ENCODE peak calls at places on chromosomes 13 and 19, in eight cellular contexts. W, M, P, Q, C, I, X and E are unnamed samples.

GRCh38 chr19:18450934-18451836 is 13.3 kb upstream of the ISYNA1 start:
- DNase-seq in X (peak), Q (peak), P (peak), W (no peak), I (no peak), C (peak), M (peak), E (no peak)

GRCh38 chr19:1003283-1003682 is 3.1 kb downstream of the GRIN3B start:
- DNase-seq in Q (no peak), X (no peak), P (no peak), I (no peak), C (no peak), W (no peak), M (no peak), E (no peak)

GRCh38 chr19:46201413-46202310 is 27.9 kb upstream of the IGFL1 start:
- DNase-seq in M (no peak), P (no peak), W (no peak), X (no peak), I (no peak), Q (no peak), C (no peak), E (no peak)

GRCh38 chr13:98959299-98959698 is 18.6 kb downstream of the DOCK9 start:
- DNase-seq in I (no peak), Q (no peak), W (no peak), C (no peak), M (no peak), P (peak), X (no peak), E (no peak)

GRCh38 chr19:14433454-14434156 is 499 bp downstream of the PKN1 start:
- DNase-seq in Q (no peak), W (no peak), I (no peak), M (peak), C (no peak), P (peak), X (no peak), E (no peak)

GRCh38 chr13:46172531-46172991 is 9.4 kb downstream of the LCP1 start:
- DNase-seq in C (no peak), X (no peak), Q (peak), W (no peak), P (no peak), I (no peak), M (peak), E (no peak)

GRCh38 chr19:56252699-56253422 is 19.7 kb upstream of the EDDM13 start:
- DNase-seq in I (peak), X (peak), P (peak), M (peak), C (peak), Q (peak), W (peak), E (no peak)

GRCh38 chr13:60411983-60412382 is 15.0 kb downstream of the TDRD3 start:
- DNase-seq in Q (no peak), W (no peak), M (no peak), I (peak), X (peak), P (no peak), C (no peak), E (no peak)

GRCh38 chr19:57271280-57271679 is 9.0 kb upstream of the ZNF460 start:
- DNase-seq in X (no peak), P (no peak), M (no peak), C (no peak), I (no peak), W (no peak), Q (no peak), E (no peak)

GRCh38 chr13:112822851-112823250 is 133.0 kb downstream of the ATP11A start:
- DNase-seq in M (no peak), Q (no peak), C (no peak), W (no peak), X (no peak), I (no peak), P (no peak), E (no peak)

GRCh38 chr19:8245869-8246835 is 37.0 kb downstream of the CERS4 start:
- DNase-seq in W (no peak), Q (no peak), M (no peak), C (no peak), P (no peak), I (no peak), X (no peak), E (no peak)

GRCh38 chr19:1690570-1691307 is 38.3 kb upstream of the TCF3 start:
- DNase-seq in Q (peak), W (peak), M (peak), X (no peak), P (peak), C (peak), I (no peak), E (no peak)

GRCh38 chr19:11096210-11096841 is 7.1 kb downstream of the LDLR start:
- DNase-seq in M (no peak), W (no peak), Q (no peak), I (peak), C (no peak), P (no peak), X (peak), E (no peak)

GRCh38 chr19:39469036-39469435 is 11.6 kb upstream of the TIMM50 start:
- DNase-seq in Q (peak), C (no peak), M (no peak), W (no peak), I (no peak), P (no peak), X (no peak), E (no peak)

GRCh38 chr19:50285833-50286232 is 43.3 kb downstream of the KCNC3 start:
- DNase-seq in X (no peak), M (no peak), W (no peak), C (no peak), P (no peak), Q (no peak), I (no peak), E (no peak)

GRCh38 chr13:24713022-24713421 is 32.8 kb downstream of the ATP12A start:
- DNase-seq in P (no peak), X (no peak), M (no peak), W (no peak), Q (no peak), I (peak), C (no peak), E (no peak)

DNA sequence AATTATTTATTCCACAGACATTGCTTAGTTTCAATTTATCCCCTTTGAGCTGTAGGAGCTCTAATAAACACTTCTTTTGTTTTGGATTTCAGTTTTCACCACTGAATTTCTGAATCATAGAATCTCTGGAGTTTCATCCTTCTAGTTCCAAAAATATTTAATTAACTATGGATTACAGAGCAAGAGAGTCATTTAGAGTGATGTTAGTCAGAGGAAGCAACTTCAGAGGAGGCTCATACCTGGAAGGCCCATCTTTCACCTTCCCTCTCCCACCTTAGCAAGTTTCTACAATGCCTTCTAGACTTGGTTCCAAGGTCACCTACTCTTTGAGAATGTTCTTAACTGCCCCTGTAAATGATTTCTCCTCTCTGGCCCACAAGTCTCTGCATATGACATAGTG is 353.2 kb downstream of the SPRY2 start:
- DNase-seq in P (no peak), C (no peak), M (no peak), Q (no peak), W (no peak), X (no peak), I (no peak), E (no peak)
- H3K9ac ChIP-seq in P (no peak), C (no peak), M (no peak), Q (no peak), W (no peak), X (no peak), I (no peak), E (no peak)

DNA sequence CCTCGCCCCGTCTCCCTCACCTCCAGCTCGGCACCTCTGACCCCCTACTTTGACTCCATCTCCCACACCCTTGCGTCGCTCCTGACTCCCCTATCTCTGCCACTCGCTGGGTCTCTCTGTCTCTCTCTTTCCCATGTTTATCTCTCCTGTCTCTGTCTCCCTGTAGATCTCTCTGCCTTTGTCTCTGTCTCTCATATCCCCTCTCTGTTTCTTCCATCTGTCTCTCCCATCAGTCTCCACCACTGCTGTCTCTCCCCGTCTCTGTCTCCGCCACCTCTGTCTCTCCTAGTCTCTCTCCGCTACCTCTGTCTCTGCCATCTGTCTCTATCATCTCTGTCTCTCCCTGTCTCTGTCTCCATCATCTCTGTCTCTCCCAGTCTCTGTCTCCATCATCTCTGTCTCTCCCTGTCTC is 12.4 kb upstream of the BBC3 start:
- DNase-seq in M (no peak), I (peak), C (no peak), W (no peak), P (no peak), Q (no peak), X (no peak), E (no peak)
- H3K9ac ChIP-seq in M (peak), I (peak), C (no peak), W (no peak), P (no peak), Q (peak), X (peak), E (peak)

DNA sequence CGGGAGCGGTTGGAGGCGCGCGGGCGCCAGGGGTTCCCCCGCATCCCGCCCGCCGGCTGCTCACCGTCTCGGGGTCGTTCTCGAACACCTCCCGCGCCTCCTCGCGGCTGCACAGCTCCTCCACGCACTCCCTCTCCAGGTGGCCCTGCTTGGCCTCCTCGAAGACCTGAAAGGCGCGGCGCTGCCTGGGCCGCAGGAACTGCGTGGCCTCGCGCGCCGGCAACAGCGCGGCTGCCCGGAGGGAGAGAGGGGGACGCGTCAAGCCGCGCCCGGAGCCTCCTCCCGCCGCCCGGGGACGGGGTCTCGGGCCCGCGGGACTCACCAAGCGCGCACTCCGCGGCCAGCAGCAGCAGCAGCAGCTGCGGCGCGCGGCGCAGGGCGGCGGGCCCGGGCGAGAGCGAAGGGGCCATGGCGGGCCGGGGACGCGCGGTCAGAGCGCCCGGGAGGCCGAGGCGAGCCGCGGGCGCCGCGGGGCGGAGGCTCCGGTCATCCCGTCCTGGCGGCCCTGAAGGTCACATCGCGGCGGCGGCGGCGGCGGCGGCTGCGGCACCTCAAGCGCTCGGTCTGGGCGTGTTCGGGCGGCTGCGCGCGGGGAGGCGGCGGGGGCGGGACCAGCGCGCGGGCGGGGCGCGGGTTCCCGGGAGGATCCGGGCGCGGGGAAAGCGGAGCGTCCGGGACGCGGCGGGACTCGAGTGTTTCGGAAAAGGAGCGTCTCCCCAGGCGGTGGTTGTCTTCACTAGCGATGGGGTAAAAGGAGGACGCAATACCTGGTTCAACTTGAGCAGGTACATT is at the start of gene GAS6:
- DNase-seq in P (peak), W (no peak), Q (peak), I (no peak), M (no peak), C (peak), X (peak), E (no peak)
- H3K9ac ChIP-seq in P (peak), W (peak), Q (peak), I (peak), M (no peak), C (no peak), X (peak), E (no peak)

DNA sequence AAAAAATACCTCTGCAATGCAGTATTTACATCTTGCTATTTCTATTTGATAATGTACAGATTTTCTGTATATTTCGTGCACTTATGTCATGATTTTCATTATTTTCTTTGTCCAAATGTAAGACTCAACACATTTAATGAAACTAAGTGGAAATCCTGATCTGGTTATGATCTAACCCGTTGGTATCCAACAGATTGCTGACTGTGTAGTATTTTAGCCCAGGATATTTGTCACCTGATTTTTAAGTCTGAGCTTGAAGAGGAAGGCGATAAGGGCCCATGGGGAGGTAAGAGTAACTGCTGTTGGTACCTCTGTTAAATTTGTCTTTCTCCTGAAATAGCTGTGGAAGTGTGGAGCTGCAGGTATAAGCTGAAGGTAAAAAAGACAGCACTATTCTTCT is 45.3 kb downstream of the WASF3 start:
- DNase-seq in X (no peak), I (no peak), W (no peak), P (no peak), M (no peak), C (no peak), Q (no peak), E (no peak)
- H3K9ac ChIP-seq in X (no peak), I (no peak), W (no peak), P (no peak), M (no peak), C (no peak), Q (no peak), E (no peak)

DNA sequence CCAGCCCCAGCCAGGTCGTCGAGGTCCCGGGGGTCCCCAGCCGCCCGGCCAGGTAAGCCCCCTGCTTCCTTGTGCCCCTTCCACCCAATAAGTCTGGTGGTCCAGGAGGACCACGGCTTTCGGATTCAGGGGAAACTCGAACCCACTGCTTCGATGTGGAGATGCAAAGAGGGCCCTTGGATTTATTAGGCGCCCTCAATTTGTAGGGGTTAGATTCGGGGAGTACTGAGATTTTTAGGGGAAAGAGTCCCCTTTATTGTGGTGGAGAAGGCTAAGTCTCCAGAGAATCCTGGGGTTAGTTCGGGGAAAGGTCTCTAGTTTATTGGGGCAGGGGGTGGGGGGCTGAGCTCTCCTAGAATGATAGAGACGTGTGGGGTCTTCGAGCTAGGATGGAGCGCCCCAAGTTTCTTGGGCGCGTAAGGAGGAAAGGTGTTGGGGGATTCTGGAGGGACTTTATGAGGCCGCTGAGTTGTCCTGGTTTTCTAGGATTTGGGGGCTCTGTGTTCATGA is 3.8 kb upstream of the LTBP4 start:
- DNase-seq in Q (no peak), C (no peak), I (no peak), M (no peak), W (no peak), X (no peak), P (no peak), E (no peak)
- H3K9ac ChIP-seq in Q (peak), C (no peak), I (peak), M (no peak), W (no peak), X (peak), P (no peak), E (no peak)

GRCh38 chr19:33509774-33510173 is 11.8 kb downstream of the PEPD start:
- DNase-seq in C (no peak), Q (no peak), M (no peak), P (no peak), X (no peak), I (no peak), W (no peak), E (no peak)
- H3K9ac ChIP-seq in C (no peak), Q (no peak), M (no peak), P (no peak), X (no peak), I (no peak), W (no peak), E (no peak)

GRCh38 chr19:36245210-36246005 is 30.5 kb downstream of the ZNF146 start:
- DNase-seq in I (no peak), Q (peak), P (no peak), W (peak), X (peak), C (peak), M (no peak), E (no peak)
- H3K9ac ChIP-seq in I (no peak), Q (peak), P (no peak), W (no peak), X (no peak), C (no peak), M (no peak), E (no peak)

GRCh38 chr19:6802336-6803035 is 30.0 kb downstream of the VAV1 start:
- DNase-seq in P (peak), W (no peak), M (peak), I (no peak), X (no peak), C (peak), Q (peak), E (no peak)
- H3K9ac ChIP-seq in P (no peak), W (no peak), M (peak), I (no peak), X (no peak), C (no peak), Q (no peak), E (peak)